ENCODE peak calls at places on chromosomes 2 and 18, in seven cellular contexts. One of them, this sample, is unnamed.

GRCh38 chr2:84458436-84459027 is 548 bp downstream of the SUCLG1 start:
- DNase-seq in endothelial cell: no peak
- DNase-seq in fibroblast of pulmonary artery: no peak
- DNase-seq in IMR-90: peak; percentile 12
- DNase-seq in A549: peak; percentile 7
- DNase-seq in tibial artery: peak; percentile 61
- DNase-seq in mammary epithelial cell: peak; percentile 12
- DNase-seq in this sample: peak; percentile 22

GRCh38 chr18:382423-382984 is 114.7 kb upstream of the THOC1 start:
- DNase-seq in endothelial cell: no peak
- DNase-seq in fibroblast of pulmonary artery: no peak
- DNase-seq in IMR-90: no peak
- DNase-seq in A549: no peak
- DNase-seq in tibial artery: no peak
- DNase-seq in mammary epithelial cell: no peak
- DNase-seq in this sample: peak; percentile 64

GRCh38 chr2:178825183-178825582 is 18.0 kb upstream of the TTN start:
- DNase-seq in endothelial cell: no peak
- DNase-seq in fibroblast of pulmonary artery: peak; percentile 73
- DNase-seq in IMR-90: peak; percentile 58
- DNase-seq in A549: no peak
- DNase-seq in tibial artery: no peak
- DNase-seq in mammary epithelial cell: peak; percentile 53
- DNase-seq in this sample: no peak

GRCh38 chr2:219451626-219452360 is 17.1 kb downstream of the SPEG start:
- DNase-seq in endothelial cell: no peak
- DNase-seq in fibroblast of pulmonary artery: peak; percentile 30
- DNase-seq in IMR-90: peak; percentile 18
- DNase-seq in A549: no peak
- DNase-seq in tibial artery: peak; percentile 97
- DNase-seq in mammary epithelial cell: no peak
- DNase-seq in this sample: no peak

GRCh38 chr2:10085852-10086148 is 5.6 kb upstream of the CYS1 start:
- DNase-seq in endothelial cell: no peak
- DNase-seq in fibroblast of pulmonary artery: no peak
- DNase-seq in IMR-90: no peak
- DNase-seq in A549: no peak
- DNase-seq in tibial artery: no peak
- DNase-seq in mammary epithelial cell: no peak
- DNase-seq in this sample: no peak

GRCh38 chr2:222398446-222398885 is 25.9 kb upstream of the SGPP2 start:
- DNase-seq in endothelial cell: no peak
- DNase-seq in fibroblast of pulmonary artery: peak; percentile 20
- DNase-seq in IMR-90: no peak
- DNase-seq in A549: no peak
- DNase-seq in tibial artery: no peak
- DNase-seq in mammary epithelial cell: no peak
- DNase-seq in this sample: no peak

GRCh38 chr2:200814276-200814815 is 2.6 kb downstream of the BZW1 start:
- DNase-seq in endothelial cell: no peak
- DNase-seq in fibroblast of pulmonary artery: no peak
- DNase-seq in IMR-90: no peak
- DNase-seq in A549: no peak
- DNase-seq in tibial artery: no peak
- DNase-seq in mammary epithelial cell: no peak
- DNase-seq in this sample: no peak

GRCh38 chr2:129428086-129428660 is 551.3 kb upstream of the RAB6C start:
- DNase-seq in endothelial cell: no peak
- DNase-seq in fibroblast of pulmonary artery: no peak
- DNase-seq in IMR-90: no peak
- DNase-seq in A549: no peak
- DNase-seq in tibial artery: no peak
- DNase-seq in mammary epithelial cell: no peak
- DNase-seq in this sample: no peak

DNA sequence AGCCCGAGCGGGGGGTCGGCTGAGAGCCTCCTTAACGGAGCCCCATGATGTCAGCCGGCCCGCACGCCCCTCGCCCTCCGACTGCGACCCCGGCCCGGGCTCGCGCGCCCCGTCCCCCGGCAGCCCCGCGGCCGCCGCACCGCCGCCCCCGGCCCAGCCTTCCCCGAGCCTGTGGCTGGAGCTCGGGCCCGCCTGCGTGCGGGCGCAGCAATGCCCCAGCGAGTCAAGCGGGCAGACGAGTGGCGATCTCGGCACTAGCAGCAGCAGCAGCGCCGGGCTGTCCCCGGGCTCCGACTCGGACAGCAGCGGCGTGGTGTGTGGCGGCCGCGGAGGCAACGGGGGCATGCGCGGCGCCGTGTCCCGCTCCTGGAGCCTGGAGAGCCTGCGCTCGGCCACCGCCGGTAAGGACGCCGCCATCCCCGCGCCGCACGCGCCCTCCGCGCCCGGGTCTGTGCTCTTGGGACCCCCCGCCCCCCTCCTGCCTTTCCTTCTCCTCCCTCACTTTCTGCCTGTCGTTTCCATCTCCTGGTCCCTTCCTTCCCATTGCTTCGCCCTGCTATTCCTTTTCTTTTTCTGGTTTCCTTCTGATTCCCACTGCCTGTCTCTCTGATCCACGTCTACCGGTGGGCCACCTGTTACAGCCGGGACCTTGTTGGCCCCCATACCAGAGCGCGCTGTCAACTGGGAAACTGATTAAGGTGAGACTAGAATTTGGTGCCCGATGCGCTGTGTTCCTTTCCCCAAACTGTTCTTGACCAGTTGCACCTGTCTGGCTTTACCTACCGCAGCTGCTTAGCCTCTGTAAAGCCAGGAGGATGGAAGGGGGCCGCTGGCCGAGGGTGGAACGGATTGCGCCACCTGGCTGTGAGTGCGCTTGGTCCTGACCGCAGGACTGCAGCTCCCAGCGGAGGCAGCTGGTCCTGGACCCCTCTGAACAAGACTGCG is 127.4 kb downstream of the ARHGEF4 start:
- DNase-seq in endothelial cell: peak; percentile 76
- DNase-seq in fibroblast of pulmonary artery: peak; percentile 11
- DNase-seq in IMR-90: no peak
- DNase-seq in A549: peak; percentile 66
- DNase-seq in tibial artery: no peak
- DNase-seq in mammary epithelial cell: no peak
- DNase-seq in this sample: peak; percentile 80
- TF ChIP-seq CTCF in endothelial cell: peak; percentile 27
- TF ChIP-seq CTCF in fibroblast of pulmonary artery: peak; percentile 2
- TF ChIP-seq CTCF in IMR-90: no peak
- TF ChIP-seq CTCF in A549: peak; percentile 56
- TF ChIP-seq CTCF in tibial artery: no peak
- TF ChIP-seq CTCF in mammary epithelial cell: peak; percentile 6
- TF ChIP-seq CTCF in this sample: peak; percentile 95

GRCh38 chr18:40494603-40495002 is 1460.4 kb upstream of the PIK3C3 start:
- DNase-seq in endothelial cell: no peak
- DNase-seq in fibroblast of pulmonary artery: no peak
- DNase-seq in IMR-90: no peak
- DNase-seq in A549: no peak
- DNase-seq in tibial artery: no peak
- DNase-seq in mammary epithelial cell: no peak
- DNase-seq in this sample: no peak
- TF ChIP-seq CTCF in endothelial cell: no peak
- TF ChIP-seq CTCF in fibroblast of pulmonary artery: no peak
- TF ChIP-seq CTCF in IMR-90: no peak
- TF ChIP-seq CTCF in A549: no peak
- TF ChIP-seq CTCF in tibial artery: no peak
- TF ChIP-seq CTCF in mammary epithelial cell: no peak
- TF ChIP-seq CTCF in this sample: no peak

GRCh38 chr2:70748002-70748779 is 19.8 kb downstream of the ADD2 start:
- DNase-seq in endothelial cell: no peak
- DNase-seq in fibroblast of pulmonary artery: no peak
- DNase-seq in IMR-90: no peak
- DNase-seq in A549: peak; percentile 13
- DNase-seq in tibial artery: no peak
- DNase-seq in mammary epithelial cell: no peak
- DNase-seq in this sample: no peak
- TF ChIP-seq CTCF in endothelial cell: no peak
- TF ChIP-seq CTCF in fibroblast of pulmonary artery: no peak
- TF ChIP-seq CTCF in IMR-90: no peak
- TF ChIP-seq CTCF in A549: no peak
- TF ChIP-seq CTCF in tibial artery: no peak
- TF ChIP-seq CTCF in mammary epithelial cell: no peak
- TF ChIP-seq CTCF in this sample: peak; percentile 46

DNA sequence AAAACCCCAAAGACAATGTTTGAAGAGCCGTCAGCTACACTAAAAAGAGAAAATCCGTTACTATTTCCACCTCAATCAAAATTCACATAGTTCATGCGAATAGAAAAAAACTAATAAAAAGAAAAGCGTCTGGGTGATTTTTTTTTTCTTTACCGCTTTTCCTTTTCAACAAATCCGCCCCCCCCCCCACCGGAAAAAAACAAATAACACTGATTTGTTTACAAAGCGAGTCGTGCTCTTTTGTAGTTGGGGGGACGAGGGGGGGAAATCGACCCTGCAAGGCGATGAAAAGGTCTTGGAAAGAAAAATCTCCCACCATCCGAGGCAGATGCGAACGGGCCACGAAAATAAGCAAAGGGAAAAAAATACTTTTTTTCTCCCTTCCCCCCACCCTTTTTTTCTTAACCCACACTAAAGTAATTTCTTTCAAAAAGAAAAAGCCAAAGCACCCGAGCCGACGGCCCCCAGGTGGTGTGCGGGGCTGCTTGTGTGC is 640 bp downstream of the ZNF521 start:
- DNase-seq in endothelial cell: no peak
- DNase-seq in fibroblast of pulmonary artery: peak; percentile 6
- DNase-seq in IMR-90: peak; percentile 1
- DNase-seq in A549: no peak
- DNase-seq in tibial artery: no peak
- DNase-seq in mammary epithelial cell: no peak
- DNase-seq in this sample: no peak
- TF ChIP-seq CTCF in endothelial cell: no peak
- TF ChIP-seq CTCF in fibroblast of pulmonary artery: no peak
- TF ChIP-seq CTCF in IMR-90: no peak
- TF ChIP-seq CTCF in A549: no peak
- TF ChIP-seq CTCF in tibial artery: no peak
- TF ChIP-seq CTCF in mammary epithelial cell: no peak
- TF ChIP-seq CTCF in this sample: no peak

GRCh38 chr18:73980289-73980979 is 167.2 kb downstream of the FBXO15 start:
- DNase-seq in endothelial cell: peak; percentile 61
- DNase-seq in fibroblast of pulmonary artery: peak; percentile 22
- DNase-seq in IMR-90: peak; percentile 25
- DNase-seq in A549: peak; percentile 27
- DNase-seq in tibial artery: no peak
- DNase-seq in mammary epithelial cell: peak; percentile 23
- DNase-seq in this sample: peak; percentile 62
- TF ChIP-seq CTCF in endothelial cell: peak; percentile 33
- TF ChIP-seq CTCF in fibroblast of pulmonary artery: peak; percentile 54
- TF ChIP-seq CTCF in IMR-90: peak; percentile 44
- TF ChIP-seq CTCF in A549: peak; percentile 45
- TF ChIP-seq CTCF in tibial artery: no peak
- TF ChIP-seq CTCF in mammary epithelial cell: peak; percentile 43
- TF ChIP-seq CTCF in this sample: peak; percentile 69

DNA sequence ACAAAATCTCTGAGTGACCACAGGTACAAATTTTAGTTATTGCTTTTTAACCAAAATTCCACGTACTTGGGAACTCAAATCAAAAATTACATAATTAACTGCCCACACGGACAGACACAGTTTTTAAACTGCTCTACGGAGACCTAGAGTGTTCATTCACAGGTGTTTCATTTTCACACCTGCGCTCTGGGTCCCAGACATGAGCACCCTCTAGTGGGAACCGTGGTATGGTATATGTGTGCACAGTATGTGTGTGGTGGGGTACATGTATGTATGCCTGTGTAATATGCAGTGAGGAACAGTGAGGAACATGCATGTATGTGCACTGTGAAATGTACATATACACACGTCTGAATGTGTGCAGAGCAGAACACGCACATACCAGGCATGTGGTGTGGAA is 65.0 kb downstream of the PPP4R1 start:
- DNase-seq in endothelial cell: no peak
- DNase-seq in fibroblast of pulmonary artery: no peak
- DNase-seq in IMR-90: no peak
- DNase-seq in A549: no peak
- DNase-seq in tibial artery: no peak
- DNase-seq in mammary epithelial cell: no peak
- DNase-seq in this sample: no peak
- TF ChIP-seq CTCF in endothelial cell: no peak
- TF ChIP-seq CTCF in fibroblast of pulmonary artery: peak; percentile 11
- TF ChIP-seq CTCF in IMR-90: peak; percentile 8
- TF ChIP-seq CTCF in A549: no peak
- TF ChIP-seq CTCF in tibial artery: no peak
- TF ChIP-seq CTCF in mammary epithelial cell: no peak
- TF ChIP-seq CTCF in this sample: peak; percentile 22

DNA sequence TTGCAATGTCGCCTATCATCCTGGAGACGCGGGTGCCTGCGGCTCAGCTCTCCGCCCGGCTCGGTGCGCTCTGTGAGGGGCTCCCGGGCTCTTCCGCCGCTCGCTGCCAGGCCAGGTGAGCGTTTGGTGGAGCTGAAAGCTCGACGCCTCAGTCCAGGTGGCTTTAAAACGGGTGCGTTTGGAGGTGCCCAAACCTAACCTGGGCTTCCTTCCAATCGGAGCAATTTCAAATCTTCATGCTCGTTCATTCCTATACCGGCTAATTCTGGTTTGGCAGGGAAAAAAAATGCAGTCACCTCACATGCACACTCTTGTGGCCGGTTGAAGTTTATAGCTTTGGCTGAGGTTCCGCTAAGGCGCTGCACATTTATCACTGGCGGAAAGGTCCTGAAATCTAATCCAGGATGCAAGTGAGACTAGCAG is at the start of gene SLC16A14:
- DNase-seq in endothelial cell: peak; percentile 5
- DNase-seq in fibroblast of pulmonary artery: peak; percentile 66
- DNase-seq in IMR-90: peak; percentile 52
- DNase-seq in A549: peak; percentile 63
- DNase-seq in tibial artery: no peak
- DNase-seq in mammary epithelial cell: peak; percentile 55
- DNase-seq in this sample: peak; percentile 9
- TF ChIP-seq CTCF in endothelial cell: no peak
- TF ChIP-seq CTCF in fibroblast of pulmonary artery: peak; percentile 48
- TF ChIP-seq CTCF in IMR-90: peak; percentile 39
- TF ChIP-seq CTCF in A549: no peak
- TF ChIP-seq CTCF in tibial artery: no peak
- TF ChIP-seq CTCF in mammary epithelial cell: no peak
- TF ChIP-seq CTCF in this sample: no peak

This sample was measured in WERI-Rb-1.